ENCODE peak calls at places on chromosomes 16 and 17, in five cellular contexts. R is RPMI8226; E is stimulated activated naive CD4-positive, alpha-beta T cell; H is midbrain; V is sigmoid colon. Z is an unnamed sample.

GRCh38 chr16:23227529-23227928 is 45.0 kb downstream of the SCNN1G start:
- DNase-seq in R (peak), E (no peak), H (no peak), V (no peak), Z (no peak)

GRCh38 chr16:74999683-75000480 is 1.1 kb downstream of the ZNRF1 start:
- DNase-seq in R (peak), E (peak), H (peak), V (peak), Z (peak)

GRCh38 chr16:727291-727977 is 528 bp downstream of the HAGHL start:
- DNase-seq in R (peak), E (no peak), H (no peak), V (no peak), Z (no peak)

GRCh38 chr16:31508706-31509523 is 724 bp upstream of the RUSF1 start:
- DNase-seq in R (no peak), E (no peak), H (peak), V (no peak), Z (no peak)

GRCh38 chr16:2170080-2170479 is 14.5 kb downstream of the TRAF7 start:
- DNase-seq in R (no peak), E (no peak), H (no peak), V (no peak), Z (peak)

GRCh38 chr16:1306344-1306743 is 3.1 kb upstream of the UBE2I start:
- DNase-seq in R (no peak), E (no peak), H (no peak), V (no peak), Z (no peak)

GRCh38 chr17:74922694-74923537 is at the start of gene USH1G:
- DNase-seq in R (no peak), E (no peak), H (no peak), V (no peak), Z (no peak)

GRCh38 chr17:70613681-70614080 is 444.3 kb downstream of the KCNJ2 start:
- DNase-seq in R (no peak), E (no peak), H (no peak), V (no peak), Z (no peak)

GRCh38 chr16:28297784-28298510 is 5.6 kb downstream of the SBK1 start:
- DNase-seq in R (no peak), E (no peak), H (no peak), V (no peak), Z (no peak)

GRCh38 chr17:17456251-17456650 is 20.5 kb upstream of the MED9 start:
- DNase-seq in R (no peak), E (no peak), H (no peak), V (no peak), Z (no peak)

GRCh38 chr17:1259910-1260389 is 10.3 kb upstream of the BHLHA9 start:
- DNase-seq in R (no peak), E (no peak), H (no peak), V (no peak), Z (no peak)

GRCh38 chr16:75052481-75053211 is 53.8 kb downstream of the ZNRF1 start:
- DNase-seq in R (no peak), E (no peak), H (no peak), V (no peak), Z (no peak)

GRCh38 chr16:67155305-67156145 is 4.2 kb downstream of the TRADD start:
- DNase-seq in R (peak), E (peak), H (peak), V (peak), Z (peak)

GRCh38 chr16:75012380-75013081 is 13.7 kb downstream of the ZNRF1 start:
- DNase-seq in R (no peak), E (no peak), H (no peak), V (no peak), Z (no peak)

GRCh38 chr17:57326348-57326747 is 70.0 kb downstream of the MSI2 start:
- DNase-seq in R (no peak), E (no peak), H (no peak), V (no peak), Z (no peak)

GRCh38 chr16:87006789-87007745 is 310.1 kb downstream of the C16orf95 start:
- DNase-seq in R (no peak), E (no peak), H (no peak), V (peak), Z (no peak)

GRCh38 chr17:27066315-27066714 is 227.6 kb upstream of the WSB1 start:
- DNase-seq in R (no peak), E (no peak), H (no peak), V (no peak), Z (no peak)

GRCh38 chr17:17837380-17837821 is 615 bp upstream of the SREBF1 start:
- DNase-seq in R (no peak), E (no peak), H (no peak), V (peak), Z (no peak)

GRCh38 chr17:61072648-61073047 is 327.0 kb upstream of the TBX2 start:
- DNase-seq in R (no peak), E (no peak), H (no peak), V (no peak), Z (no peak)

GRCh38 chr16:56140645-56141044 is 50.6 kb upstream of the GNAO1 start:
- DNase-seq in R (no peak), E (no peak), H (no peak), V (no peak), Z (no peak)

GRCh38 chr17:19318611-19319010 is 43.9 kb downstream of the B9D1 start:
- DNase-seq in R (no peak), E (no peak), H (no peak), V (peak), Z (no peak)

GRCh38 chr16:72645526-72645925 is 402.4 kb downstream of the ZFHX3 start:
- DNase-seq in R (no peak), E (no peak), H (no peak), V (no peak), Z (no peak)

Z was measured in endothelial cell.